ENCODE peak calls at places on chromosomes 4 and X, in five cellular contexts. One of them, this sample, is unnamed.

GRCh38 chr4:7073526-7074390 is 5.9 kb upstream of the GRPEL1 start:
- DNase-seq in body of pancreas: no peak
- DNase-seq in chondrocyte: no peak
- DNase-seq in adipocyte: peak; percentile 53
- DNase-seq in activated CD4-positive, alpha-beta T cell treated with anti-CD3 and anti-CD28 coated beads, Interleukin-2, amount 10 ng/mL, durations not matched to agents 7 days and 5 days: peak; percentile 21
- DNase-seq in this sample: peak; percentile 93

GRCh38 chr4:113759696-113760093 is 1.8 kb downstream of the CAMK2D start:
- DNase-seq in body of pancreas: no peak
- DNase-seq in chondrocyte: no peak
- DNase-seq in adipocyte: peak; percentile 52
- DNase-seq in activated CD4-positive, alpha-beta T cell treated with anti-CD3 and anti-CD28 coated beads, Interleukin-2, amount 10 ng/mL, durations not matched to agents 7 days and 5 days: no peak
- DNase-seq in this sample: no peak

GRCh38 chr4:53917719-53918118 is 146.7 kb downstream of the CHIC2 start:
- DNase-seq in body of pancreas: no peak
- DNase-seq in chondrocyte: no peak
- DNase-seq in adipocyte: no peak
- DNase-seq in activated CD4-positive, alpha-beta T cell treated with anti-CD3 and anti-CD28 coated beads, Interleukin-2, amount 10 ng/mL, durations not matched to agents 7 days and 5 days: no peak
- DNase-seq in this sample: no peak

GRCh38 chrX:47242321-47242720 is 9.5 kb downstream of the USP11 start:
- DNase-seq in body of pancreas: no peak
- DNase-seq in chondrocyte: no peak
- DNase-seq in adipocyte: no peak
- DNase-seq in activated CD4-positive, alpha-beta T cell treated with anti-CD3 and anti-CD28 coated beads, Interleukin-2, amount 10 ng/mL, durations not matched to agents 7 days and 5 days: no peak
- DNase-seq in this sample: no peak

GRCh38 chr4:7399433-7400234 is 35.1 kb downstream of the PSAPL1 start:
- DNase-seq in body of pancreas: no peak
- DNase-seq in chondrocyte: peak; percentile 38
- DNase-seq in adipocyte: no peak
- DNase-seq in activated CD4-positive, alpha-beta T cell treated with anti-CD3 and anti-CD28 coated beads, Interleukin-2, amount 10 ng/mL, durations not matched to agents 7 days and 5 days: no peak
- DNase-seq in this sample: no peak

GRCh38 chrX:49209434-49210251 is 9.7 kb upstream of the SYP start:
- DNase-seq in body of pancreas: no peak
- DNase-seq in chondrocyte: peak; percentile 65
- DNase-seq in adipocyte: no peak
- DNase-seq in activated CD4-positive, alpha-beta T cell treated with anti-CD3 and anti-CD28 coated beads, Interleukin-2, amount 10 ng/mL, durations not matched to agents 7 days and 5 days: no peak
- DNase-seq in this sample: no peak

GRCh38 chrX:150299579-150299978 is 63.5 kb upstream of the MAMLD1 start:
- DNase-seq in body of pancreas: no peak
- DNase-seq in chondrocyte: no peak
- DNase-seq in adipocyte: no peak
- DNase-seq in activated CD4-positive, alpha-beta T cell treated with anti-CD3 and anti-CD28 coated beads, Interleukin-2, amount 10 ng/mL, durations not matched to agents 7 days and 5 days: no peak
- DNase-seq in this sample: no peak

GRCh38 chrX:134144231-134144630 is 92.8 kb upstream of the CCDC160 start:
- DNase-seq in body of pancreas: no peak
- DNase-seq in chondrocyte: no peak
- DNase-seq in adipocyte: peak; percentile 65
- DNase-seq in activated CD4-positive, alpha-beta T cell treated with anti-CD3 and anti-CD28 coated beads, Interleukin-2, amount 10 ng/mL, durations not matched to agents 7 days and 5 days: peak; percentile 22
- DNase-seq in this sample: peak; percentile 32

GRCh38 chrX:126509917-126510316 is 42.7 kb downstream of the DCAF12L1 start:
- DNase-seq in body of pancreas: no peak
- DNase-seq in chondrocyte: no peak
- DNase-seq in adipocyte: no peak
- DNase-seq in activated CD4-positive, alpha-beta T cell treated with anti-CD3 and anti-CD28 coated beads, Interleukin-2, amount 10 ng/mL, durations not matched to agents 7 days and 5 days: no peak
- DNase-seq in this sample: no peak

This sample was measured in osteoblast.